ENCODE peak calls at places on chromosomes 5 and 9, in four cellular contexts. I is H1, K is mesenchymal stem cell, V is neuronal stem cell. F is an unnamed sample. For H3K9me3, the result is how much of the 10 kb centered on the place peaks cover.

GRCh38 chr9:14373726-14374125 is 59.8 kb upstream of the NFIB start:
- DNase-seq in I (no peak), K (no peak), V (no peak), F (no peak)

GRCh38 chr9:96565684-96566360 is 53.8 kb downstream of the CDC14B start:
- DNase-seq in I (no peak), K (no peak), V (no peak), F (peak)

GRCh38 chr5:62778327-62779009 is 199.8 kb downstream of the LRRC70 start:
- DNase-seq in I (no peak), K (peak), V (no peak), F (no peak)

GRCh38 chr5:58999804-59000595 is 417.1 kb downstream of the RAB3C start:
- DNase-seq in I (peak), K (no peak), V (no peak), F (no peak)

GRCh38 chr5:66427043-66427442 is 169.2 kb upstream of the MAST4 start:
- DNase-seq in I (no peak), K (no peak), V (no peak), F (no peak)

GRCh38 chr9:75184471-75184870 is 96.2 kb downstream of the OSTF1 start:
- DNase-seq in I (no peak), K (no peak), V (no peak), F (no peak)

GRCh38 chr9:34163439-34163838 is 15.4 kb upstream of the UBAP1 start:
- DNase-seq in I (no peak), K (no peak), V (no peak), F (no peak)

GRCh38 chr9:113416149-113416726 is 5.7 kb downstream of the C9orf43 start:
- DNase-seq in I (no peak), K (no peak), V (no peak), F (no peak)

GRCh38 chr5:174173766-174174165 is 128.3 kb downstream of the NSG2 start:
- DNase-seq in I (no peak), K (no peak), V (no peak), F (no peak)

GRCh38 chr5:153937661-153938060 is 101.0 kb downstream of the FAM114A2 start:
- DNase-seq in I (no peak), K (no peak), V (no peak), F (no peak)

GRCh38 chr9:19160085-19160484 is 32.8 kb upstream of the PLIN2 start:
- DNase-seq in I (no peak), K (no peak), V (no peak), F (peak)

GRCh38 chr9:19162026-19162366 is 34.7 kb upstream of the PLIN2 start:
- DNase-seq in I (no peak), K (no peak), V (no peak), F (no peak)

GRCh38 chr9:19161257-19162025 is 34.1 kb upstream of the PLIN2 start:
- DNase-seq in I (no peak), K (peak), V (no peak), F (peak)

GRCh38 chr9:19162956-19163355 is 35.7 kb upstream of the PLIN2 start:
- DNase-seq in I (no peak), K (peak), V (no peak), F (peak)
- H4K91ac ChIP-seq in I (no peak), K (no peak), V (no peak), F (no peak)

GRCh38 chr9:93417538-93417937 is 33.9 kb upstream of the FAM120A start:
- DNase-seq in I (no peak), K (no peak), V (no peak), F (no peak)
- H3K9me3 ChIP-seq in I (under half), K (under half), V (under half), F (under half)

GRCh38 chr5:76807296-76807695 is 11.5 kb upstream of the F2RL1 start:
- DNase-seq in I (no peak), K (peak), V (no peak), F (peak)

GRCh38 chr5:76811214-76811613 is 7.6 kb upstream of the F2RL1 start:
- DNase-seq in I (no peak), K (peak), V (no peak), F (peak)

GRCh38 chr5:76810236-76810635 is 8.6 kb upstream of the F2RL1 start:
- DNase-seq in I (no peak), K (no peak), V (no peak), F (no peak)

GRCh38 chr5:76808142-76808691 is 10.6 kb upstream of the F2RL1 start:
- DNase-seq in I (peak), K (peak), V (no peak), F (no peak)

DNA sequence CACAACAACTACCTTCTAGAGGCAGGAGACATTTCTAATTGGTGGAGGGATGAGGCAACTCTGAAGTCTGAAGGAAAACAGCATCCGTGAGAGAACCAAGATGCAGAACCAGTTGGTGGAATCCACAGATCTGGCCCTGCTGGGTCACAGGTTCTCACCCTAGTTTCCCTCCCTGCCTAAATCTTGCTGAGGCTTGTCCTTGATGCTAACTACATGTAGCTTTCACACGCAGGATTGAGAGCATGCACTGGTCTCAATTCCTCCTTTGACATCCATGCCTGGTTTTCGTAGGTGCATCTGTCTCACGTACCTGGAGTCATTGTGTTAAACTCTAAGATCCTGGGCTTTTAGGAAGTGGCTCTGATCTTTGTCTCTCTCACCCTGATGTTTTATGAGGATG is 9.7 kb upstream of the F2RL1 start:
- DNase-seq in I (peak), K (no peak), V (no peak), F (no peak)
- H2BK12ac ChIP-seq in I (peak), K (peak), V (peak), F (no peak)

DNA sequence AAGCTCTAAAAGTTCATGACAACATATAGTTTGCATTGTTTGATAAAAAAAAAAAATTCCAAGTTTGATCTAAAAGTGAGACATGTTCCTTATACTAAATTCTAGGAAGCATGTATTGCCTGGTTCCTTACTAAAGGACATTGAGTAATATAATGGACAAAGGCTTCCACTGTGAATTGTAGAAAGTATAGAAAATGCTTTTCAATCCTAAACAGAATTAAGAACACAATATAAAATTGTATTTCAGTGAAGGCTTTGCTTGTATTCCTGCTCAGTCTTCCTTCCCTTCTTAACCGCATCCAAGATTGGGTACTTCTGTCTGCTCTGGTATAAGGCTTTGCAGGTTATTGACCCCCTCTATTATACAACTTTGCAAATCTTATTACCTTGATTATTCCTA is 2.4 kb downstream of the RECK start:
- DNase-seq in I (no peak), K (no peak), V (no peak), F (no peak)
- H4K91ac ChIP-seq in I (no peak), K (no peak), V (no peak), F (no peak)